ENCODE peak calls at places on chromosomes 5 and 9, in seven cellular contexts. H is heart left ventricle, M is T-helper 2 cell, J is hypothalamus, A is NCI-H2081, O is germinal center, Z is substantia nigra. G is an unnamed sample.

GRCh38 chr9:6024035-6024554 is 8.7 kb upstream of the RANBP6 start:
- DNase-seq in J (no peak), H (no peak), Z (no peak), O (peak), M (peak), A (peak), G (no peak)

GRCh38 chr9:1708215-1708614 is 306.9 kb upstream of the SMARCA2 start:
- DNase-seq in O (no peak), A (no peak), H (no peak), J (no peak), Z (no peak), M (no peak), G (no peak)

GRCh38 chr5:871596-872298 is 20.9 kb downstream of the BRD9 start:
- DNase-seq in H (no peak), J (no peak), O (no peak), Z (no peak), M (no peak), A (no peak), G (no peak)

GRCh38 chr5:4058899-4059298 is 463.3 kb downstream of the IRX1 start:
- DNase-seq in H (no peak), O (no peak), J (no peak), Z (no peak), A (no peak), M (no peak), G (no peak)

GRCh38 chr5:78553991-78554390 is 94.6 kb downstream of the LHFPL2 start:
- DNase-seq in H (no peak), M (no peak), A (no peak), Z (no peak), J (no peak), O (no peak), G (no peak)

GRCh38 chr5:98769006-98769255 is 4.5 kb upstream of the RGMB start:
- DNase-seq in J (peak), A (no peak), H (peak), Z (peak), M (no peak), O (peak), G (no peak)

GRCh38 chr5:172881691-172882370 is 47.8 kb downstream of the ERGIC1 start:
- DNase-seq in M (peak), O (no peak), J (no peak), H (no peak), A (no peak), Z (no peak), G (no peak)

GRCh38 chr5:167393328-167393727 is 898.1 kb upstream of the WWC1 start:
- DNase-seq in Z (no peak), H (no peak), J (no peak), A (no peak), M (no peak), O (no peak), G (no peak)

GRCh38 chr9:35729700-35730485 is 2.1 kb downstream of the TLN1 start:
- DNase-seq in A (peak), H (peak), M (peak), Z (peak), J (no peak), O (peak), G (peak)

GRCh38 chr5:115962565-115963402 is 509 bp downstream of the LVRN start:
- DNase-seq in A (no peak), M (no peak), J (no peak), Z (no peak), H (no peak), O (peak), G (no peak)

GRCh38 chr5:79853676-79854418 is 137.2 kb downstream of the MTX3 start:
- DNase-seq in O (no peak), H (peak), M (no peak), J (no peak), Z (no peak), A (no peak), G (no peak)

GRCh38 chr5:1568201-1568979 is 44.6 kb upstream of the LPCAT1 start:
- DNase-seq in J (no peak), O (no peak), H (no peak), Z (no peak), A (no peak), M (no peak), G (peak)

GRCh38 chr5:170232786-170233185 is at the start of gene C5orf58:
- DNase-seq in J (no peak), O (no peak), M (no peak), A (no peak), Z (no peak), H (no peak), G (no peak)

GRCh38 chr9:72990397-72991182 is 37.7 kb upstream of the ALDH1A1 start:
- DNase-seq in A (no peak), J (no peak), M (no peak), O (no peak), Z (no peak), H (no peak), G (no peak)

GRCh38 chr5:68499952-68500351 is 284.4 kb downstream of the PIK3R1 start:
- DNase-seq in O (no peak), A (no peak), Z (no peak), J (no peak), M (no peak), H (no peak), G (peak)

GRCh38 chr9:124863371-124863831 is 1.5 kb downstream of the ARPC5L start:
- DNase-seq in O (no peak), J (no peak), A (no peak), M (no peak), H (no peak), Z (no peak), G (no peak)

GRCh38 chr9:126499911-126500599 is 113.7 kb upstream of the LMX1B start:
- DNase-seq in M (no peak), J (no peak), Z (no peak), O (no peak), A (no peak), H (no peak), G (no peak)

GRCh38 chr5:109316631-109317030 is 93.1 kb downstream of the PJA2 start:
- DNase-seq in O (no peak), Z (no peak), H (no peak), J (no peak), M (no peak), A (no peak), G (peak)

GRCh38 chr5:134581241-134581981 is 51.2 kb downstream of the SAR1B start:
- DNase-seq in Z (peak), A (no peak), H (no peak), J (no peak), M (no peak), O (no peak), G (no peak)

GRCh38 chr9:126591083-126591482 is 22.6 kb upstream of the LMX1B start:
- DNase-seq in H (no peak), O (no peak), M (no peak), A (no peak), Z (no peak), J (no peak), G (peak)

GRCh38 chr9:90613502-90613901 is 29.1 kb downstream of the DIRAS2 start:
- DNase-seq in J (no peak), Z (no peak), A (no peak), H (no peak), M (no peak), O (no peak), G (no peak)

GRCh38 chr5:145463634-145464033 is 371.5 kb downstream of the PRELID2 start:
- DNase-seq in J (no peak), H (no peak), Z (no peak), M (no peak), A (no peak), O (no peak), G (no peak)

GRCh38 chr5:136079195-136079985 is 50.6 kb downstream of the TGFBI start:
- DNase-seq in J (no peak), Z (no peak), M (no peak), A (no peak), H (no peak), O (peak), G (no peak)

GRCh38 chr5:138544171-138545134 is 1.4 kb upstream of the ETF1 start:
- DNase-seq in M (no peak), A (no peak), J (no peak), H (no peak), O (no peak), Z (peak), G (no peak)

GRCh38 chr9:134545213-134546211 is 96.1 kb upstream of the COL5A1 start:
- DNase-seq in O (no peak), A (no peak), Z (peak), H (no peak), M (no peak), J (no peak), G (no peak)

GRCh38 chr9:98220911-98221310 is 28.5 kb upstream of the CORO2A start:
- DNase-seq in M (no peak), A (no peak), O (no peak), H (no peak), J (no peak), Z (no peak), G (no peak)